ENCODE peak calls at places on chromosomes 6 and 20, in four cellular contexts. Y is HTR-8/SVneo, T is heart right ventricle, A is dermis microvascular lymphatic vessel endothelial cell. Q is an unnamed sample.
A peak's percentile ranks its signal among the peaks of the same experiment; 100 is the strongest.

GRCh38 chr6:139820191-139820590 is 445.7 kb upstream of the CITED2 start:
- DNase-seq in Y (peak; percentile 48), T (no peak), A (peak; percentile 93), Q (peak; percentile 95)

GRCh38 chr6:76843376-76843775 is 619.9 kb downstream of the HTR1B start:
- DNase-seq in A (no peak), Y (no peak), T (no peak), Q (no peak)

GRCh38 chr6:11069760-11070159 is 23.9 kb upstream of the SMIM13 start:
- DNase-seq in Y (no peak), T (no peak), A (no peak), Q (no peak)

GRCh38 chr6:133341607-133342158 is 100.5 kb downstream of the EYA4 start:
- DNase-seq in T (no peak), A (no peak), Y (no peak), Q (peak; percentile 1)

GRCh38 chr20:20849126-20849525 is 136.7 kb upstream of the RALGAPA2 start:
- DNase-seq in A (no peak), T (no peak), Y (no peak), Q (no peak)

GRCh38 chr20:35771367-35771688 is 487 bp upstream of the PHF20 start:
- DNase-seq in Y (no peak), A (no peak), T (no peak), Q (no peak)

GRCh38 chr20:58457083-58457680 is 58.0 kb downstream of the APCDD1L start:
- DNase-seq in Y (peak; percentile 51), T (no peak), A (no peak), Q (no peak)

GRCh38 chr20:24522452-24523330 is 53.3 kb downstream of the SYNDIG1 start:
- DNase-seq in A (no peak), T (no peak), Y (no peak), Q (no peak)